ENCODE peak calls at places on chromosomes 12 and 14, in nine cellular contexts. B is HuH-7.5; E is T follicular helper cell; C is right cardiac atrium; I is cardiac muscle cell; O is psoas muscle; Q is HEK293T; Z is activated CD8-positive, alpha-beta memory T cell treated with anti-CD3 and anti-CD28 coated beads, Interleukin-2, amount 50 U/mL, for 48 hours; U is NB4. L is an unnamed sample.

GRCh38 chr12:65557425-65558167 is 266.7 kb upstream of the HMGA2 start:
- DNase-seq in B (no peak), E (no peak), C (no peak), I (no peak), O (no peak), Q (no peak), Z (no peak), U (no peak), L (no peak)

GRCh38 chr14:66965831-66966230 is 223.4 kb upstream of the GARIN2 start:
- DNase-seq in B (no peak), E (no peak), C (no peak), I (no peak), O (no peak), Q (no peak), Z (no peak), U (no peak), L (no peak)

GRCh38 chr14:24251880-24252288 is 9.5 kb upstream of the TINF2 start:
- DNase-seq in B (no peak), E (no peak), C (no peak), I (no peak), O (no peak), Q (no peak), Z (no peak), U (no peak), L (no peak)

GRCh38 chr12:98699568-98699967 is 54.5 kb downstream of the APAF1 start:
- DNase-seq in B (no peak), E (no peak), C (no peak), I (no peak), O (no peak), Q (no peak), Z (no peak), U (peak), L (no peak)

GRCh38 chr12:104201238-104202001 is 14.2 kb upstream of the TXNRD1 start:
- DNase-seq in B (peak), E (peak), C (no peak), I (peak), O (no peak), Q (peak), Z (peak), U (peak), L (no peak)

GRCh38 chr14:77613207-77613606 is 3.2 kb downstream of the SPTLC2 start:
- DNase-seq in B (no peak), E (no peak), C (no peak), I (no peak), O (no peak), Q (no peak), Z (no peak), U (peak), L (no peak)

GRCh38 chr12:52813885-52814709 is at the start of gene KRT4:
- DNase-seq in B (no peak), E (no peak), C (peak), I (no peak), O (no peak), Q (no peak), Z (no peak), U (no peak), L (no peak)

GRCh38 chr12:4282892-4283511 is 9.4 kb downstream of the CCND2 start:
- DNase-seq in B (no peak), E (no peak), C (no peak), I (no peak), O (no peak), Q (no peak), Z (no peak), U (no peak), L (no peak)

GRCh38 chr12:128570191-128571065 is 253.3 kb downstream of the SLC15A4 start:
- DNase-seq in B (no peak), E (no peak), C (no peak), I (no peak), O (no peak), Q (no peak), Z (no peak), U (no peak), L (no peak)

GRCh38 chr12:39611818-39612217 is 7.8 kb downstream of the ABCD2 start:
- DNase-seq in B (no peak), E (no peak), C (no peak), I (no peak), O (no peak), Q (no peak), Z (no peak), U (no peak), L (no peak)

GRCh38 chr12:75954076-75954475 is 77.5 kb downstream of the PHLDA1 start:
- DNase-seq in B (no peak), E (no peak), C (no peak), I (no peak), O (no peak), Q (no peak), Z (no peak), U (no peak), L (no peak)

L was measured in left cardiac atrium.